ENCODE peak calls at places on chromosome 16, in four cellular contexts. T is aorta, M is uterus, X is neural crest cell. S is an unnamed sample.

GRCh38 chr16:68995011-68995504 is 110.4 kb upstream of the HAS3 start:
- DNase-seq in T (no peak), M (no peak), X (no peak), S (peak; percentile 83)

GRCh38 chr16:56246051-56246817 is 54.9 kb downstream of the GNAO1 start:
- DNase-seq in T (no peak), M (no peak), X (no peak), S (peak; percentile 4)

GRCh38 chr16:11402051-11402744 is 56.9 kb downstream of the RMI2 start:
- DNase-seq in T (peak; percentile 44), M (no peak), X (no peak), S (peak; percentile 30)

GRCh38 chr16:50665128-50665878 is 15.8 kb downstream of the SNX20 start:
- DNase-seq in T (peak; percentile 88), M (peak; percentile 75), X (peak; percentile 98), S (peak; percentile 71)

GRCh38 chr16:2829501-2830354 is at the start of gene ZG16B:
- DNase-seq in T (peak; percentile 44), M (no peak), X (no peak), S (peak; percentile 63)

GRCh38 chr16:58426095-58426494 is 33.8 kb downstream of the GINS3 start:
- DNase-seq in T (peak; percentile 66), M (no peak), X (no peak), S (no peak)

GRCh38 chr16:4404247-4404966 is 12.0 kb downstream of the CORO7 start:
- DNase-seq in T (no peak), M (peak; percentile 33), X (peak; percentile 64), S (peak; percentile 39)

GRCh38 chr16:10876305-10876704 is 697 bp upstream of the CIITA start:
- DNase-seq in T (no peak), M (no peak), X (no peak), S (no peak)

GRCh38 chr16:46629331-46629843 is 8.2 kb upstream of the SHCBP1 start:
- DNase-seq in T (no peak), M (no peak), X (no peak), S (peak; percentile 45)

GRCh38 chr16:86346034-86346433 is 164.3 kb upstream of the FOXF1 start:
- DNase-seq in T (no peak), M (no peak), X (no peak), S (no peak)

GRCh38 chr16:20902426-20902825 is 1.9 kb downstream of the LYRM1 start:
- DNase-seq in T (no peak), M (no peak), X (no peak), S (no peak)

GRCh38 chr16:65410801-65411200 is 288.9 kb upstream of the CDH11 start:
- DNase-seq in T (no peak), M (no peak), X (no peak), S (no peak)

GRCh38 chr16:58121132-58121531 is 8.0 kb downstream of the CFAP20 start:
- DNase-seq in T (no peak), M (no peak), X (no peak), S (no peak)

GRCh38 chr16:54928016-54928356 is 2.7 kb upstream of the IRX5 start:
- DNase-seq in T (no peak), M (no peak), X (peak; percentile 18), S (peak; percentile 42)